ENCODE peak calls at places on chromosomes 16 and 17, in five cellular contexts. E, M, G, K and J are unnamed samples.

GRCh38 chr17:39209317-39210092 is 9.4 kb downstream of the RPL19 start:
- DNase-seq in G (no peak), K (peak), E (no peak), M (peak), J (no peak)

GRCh38 chr16:86597880-86598606 is 19.7 kb downstream of the FOXL1 start:
- DNase-seq in M (peak), G (no peak), E (no peak), K (no peak), J (no peak)

GRCh38 chr17:27355419-27355818 is 61.5 kb downstream of the WSB1 start:
- DNase-seq in M (no peak), G (no peak), K (no peak), E (no peak), J (no peak)

GRCh38 chr16:55443434-55443833 is 35.6 kb upstream of the MMP2 start:
- DNase-seq in E (no peak), M (no peak), K (no peak), G (no peak), J (no peak)

GRCh38 chr17:27538156-27538955 is 82.1 kb downstream of the KSR1 start:
- DNase-seq in K (peak), G (no peak), M (no peak), E (no peak), J (no peak)

GRCh38 chr16:19717319-19717718 is 708 bp downstream of the KNOP1 start:
- DNase-seq in K (no peak), M (peak), E (no peak), G (no peak), J (no peak)

GRCh38 chr17:19317359-19318095 is 45.0 kb downstream of the B9D1 start:
- DNase-seq in G (no peak), M (peak), E (peak), K (peak), J (peak)

GRCh38 chr16:3175157-3176153 is 12.5 kb upstream of the OR1F1 start:
- DNase-seq in K (no peak), M (peak), E (no peak), G (no peak), J (no peak)

GRCh38 chr17:64040201-64040600 is 19.8 kb upstream of the ICAM2 start:
- DNase-seq in G (no peak), K (no peak), E (no peak), M (no peak), J (no peak)

GRCh38 chr17:21119247-21119944 is 7.4 kb upstream of the DHRS7B start:
- DNase-seq in K (peak), E (no peak), G (peak), M (peak), J (peak)

GRCh38 chr16:74865922-74866598 is 91.4 kb upstream of the FA2H start:
- DNase-seq in G (no peak), E (no peak), K (no peak), M (peak), J (no peak)

GRCh38 chr16:9192746-9193145 is 101.3 kb downstream of the HAPSTR1 start:
- DNase-seq in M (peak), G (no peak), E (no peak), K (no peak), J (no peak)

GRCh38 chr17:39082482-39082881 is 69.0 kb downstream of the PLXDC1 start:
- DNase-seq in E (no peak), K (no peak), G (no peak), M (peak), J (no peak)

GRCh38 chr17:29572691-29573557 is 4.4 kb downstream of the TP53I13 start:
- DNase-seq in K (peak), M (peak), G (no peak), E (no peak), J (no peak)

GRCh38 chr17:77439382-77440013 is 298.7 kb downstream of the SEC14L1 start:
- DNase-seq in G (no peak), E (no peak), K (no peak), M (peak), J (no peak)

GRCh38 chr16:22232277-22233049 is 26.4 kb downstream of the EEF2K start:
- DNase-seq in M (peak), G (peak), K (no peak), E (no peak), J (no peak)

GRCh38 chr16:19005561-19006445 is 22.1 kb downstream of the TMC7 start:
- DNase-seq in E (no peak), M (peak), K (peak), G (no peak), J (no peak)

GRCh38 chr17:33124871-33125551 is 133.4 kb downstream of the SPACA3 start:
- DNase-seq in K (no peak), G (no peak), M (no peak), E (no peak), J (no peak)

GRCh38 chr17:64155751-64156544 is 26.0 kb upstream of the ERN1 start:
- DNase-seq in G (no peak), M (peak), K (peak), E (no peak), J (no peak)

GRCh38 chr16:31113420-31114124 is 3.9 kb upstream of the KAT8 start:
- DNase-seq in M (no peak), K (no peak), E (no peak), G (no peak), J (no peak)

GRCh38 chr17:83194761-83195329 is 115.4 kb downstream of the METRNL start:
- DNase-seq in G (no peak), M (peak), E (no peak), K (no peak), J (no peak)

GRCh38 chr17:69607162-69607834 is 192.8 kb downstream of the MAP2K6 start:
- DNase-seq in M (peak), E (peak), G (peak), K (peak), J (peak)

GRCh38 chr17:28227278-28228108 is 91.5 kb upstream of the TMEM97 start:
- DNase-seq in M (peak), G (peak), K (peak), E (no peak), J (no peak)

GRCh38 chr17:59761385-59762021 is 54.0 kb downstream of the VMP1 start:
- DNase-seq in K (no peak), M (peak), E (no peak), G (no peak), J (no peak)

GRCh38 chr16:82881517-82881916 is 254.7 kb downstream of the CDH13 start:
- DNase-seq in K (peak), M (no peak), G (no peak), E (no peak), J (no peak)

GRCh38 chr16:21302898-21303528 is 24.9 kb upstream of the CRYM start:
- DNase-seq in G (no peak), K (peak), E (peak), M (peak), J (peak)

GRCh38 chr16:27217256-27217655 is 13.9 kb downstream of the KDM8 start:
- DNase-seq in G (no peak), K (peak), E (no peak), M (peak), J (peak)

GRCh38 chr16:75097941-75098897 is 18.4 kb downstream of the LDHD start:
- DNase-seq in E (no peak), M (no peak), G (no peak), K (peak), J (no peak)

GRCh38 chr16:77450790-77451487 is 16.1 kb upstream of the ADAMTS18 start:
- DNase-seq in E (no peak), M (no peak), K (no peak), G (peak), J (no peak)

GRCh38 chr17:49101054-49101534 is 31.5 kb upstream of the B4GALNT2 start:
- DNase-seq in M (peak), G (no peak), E (no peak), K (no peak), J (no peak)